ENCODE peak calls at places on chromosomes 3 and 15, in nine cellular contexts. S, V, Z, O, G, I, T, Y and Q are unnamed samples.

GRCh38 chr15:88193415-88193814 is 63.1 kb downstream of the NTRK3 start:
- DNase-seq in S (no peak), V (no peak), Z (no peak), O (no peak), G (no peak), I (no peak), T (no peak), Y (no peak), Q (no peak)

GRCh38 chr3:71517206-71517855 is 66.2 kb downstream of the FOXP1 start:
- DNase-seq in S (no peak), V (no peak), Z (no peak), O (no peak), G (no peak), I (no peak), T (no peak), Y (no peak), Q (no peak)

GRCh38 chr15:27989838-27990237 is 109.3 kb downstream of the OCA2 start:
- DNase-seq in S (no peak), V (no peak), Z (no peak), O (no peak), G (no peak), I (no peak), T (no peak), Y (no peak), Q (no peak)

GRCh38 chr15:89673162-89673506 is 6.0 kb downstream of the PLIN1 start:
- DNase-seq in S (peak), V (no peak), Z (no peak), O (no peak), G (peak), I (no peak), T (no peak), Y (no peak), Q (no peak)

GRCh38 chr3:176867681-176868663 is 329.3 kb downstream of the TBL1XR1 start:
- DNase-seq in S (no peak), V (peak), Z (no peak), O (no peak), G (no peak), I (no peak), T (no peak), Y (no peak), Q (no peak)

GRCh38 chr15:61489571-61489970 is 260.5 kb upstream of the RORA start:
- DNase-seq in S (no peak), V (no peak), Z (no peak), O (no peak), G (no peak), I (no peak), T (no peak), Y (no peak), Q (no peak)

GRCh38 chr3:8318002-8318649 is 183.5 kb upstream of the LMCD1 start:
- DNase-seq in S (no peak), V (no peak), Z (peak), O (no peak), G (no peak), I (peak), T (no peak), Y (no peak), Q (no peak)

GRCh38 chr3:184590795-184591194 is 29.2 kb downstream of the EPHB3 start:
- DNase-seq in S (no peak), V (peak), Z (no peak), O (no peak), G (no peak), I (no peak), T (no peak), Y (no peak), Q (no peak)

GRCh38 chr15:100665570-100665969 is 63.2 kb downstream of the ASB7 start:
- DNase-seq in S (no peak), V (no peak), Z (no peak), O (no peak), G (no peak), I (no peak), T (no peak), Y (no peak), Q (no peak)

GRCh38 chr3:36380171-36381031 is at the start of gene STAC:
- DNase-seq in S (peak), V (peak), Z (no peak), O (no peak), G (peak), I (no peak), T (no peak), Y (no peak), Q (peak)